ENCODE peak calls at places on chromosome 1, in nine cellular contexts. N is fibroblast of pulmonary artery; P is stimulated activated CD4-positive, alpha-beta T cell treated with anti-CD3 and anti-CD28 coated beads, Interleukin-4, amount 100 ng/mL, for 24 hours; A is GM20000; T is astrocyte of the spinal cord; O is lower lobe of right lung; Q is thoracic aorta; L is mesothelial cell of epicardium; U is stimulated activated naive CD8-positive, alpha-beta T cell treated with anti-CD3 and anti-CD28 coated beads, Interleukin-15, amount 100 ng/mL, for 72 hours. I is an unnamed sample.

GRCh38 chr1:19484338-19484792 is 974 bp downstream of the CAPZB start:
- DNase-seq in N (no peak), P (peak; percentile 25), A (no peak), T (no peak), O (peak; percentile 58), Q (no peak), L (no peak), U (peak; percentile 39), I (no peak)

GRCh38 chr1:204363335-204364114 is 3.8 kb upstream of the PLEKHA6 start:
- DNase-seq in N (peak; percentile 82), P (peak; percentile 79), A (peak; percentile 84), T (peak; percentile 58), O (peak; percentile 75), Q (no peak), L (no peak), U (peak; percentile 77), I (peak; percentile 66)

GRCh38 chr1:244735854-244736561 is 83.1 kb downstream of the DESI2 start:
- DNase-seq in N (peak; percentile 22), P (no peak), A (no peak), T (no peak), O (no peak), Q (no peak), L (no peak), U (no peak), I (no peak)

GRCh38 chr1:8540266-8540926 is 222.5 kb downstream of the SLC45A1 start:
- DNase-seq in N (peak; percentile 73), P (no peak), A (no peak), T (peak; percentile 76), O (no peak), Q (no peak), L (no peak), U (no peak), I (no peak)

GRCh38 chr1:225754940-225755635 is 22.5 kb upstream of the SRP9 start:
- DNase-seq in N (peak; percentile 93), P (no peak), A (no peak), T (peak; percentile 92), O (no peak), Q (no peak), L (no peak), U (no peak), I (no peak)

GRCh38 chr1:76021816-76022215 is 52.7 kb upstream of the ST6GALNAC3 start:
- DNase-seq in N (no peak), P (no peak), A (no peak), T (no peak), O (no peak), Q (no peak), L (no peak), U (no peak), I (no peak)

GRCh38 chr1:110107867-110108469 is 4.3 kb upstream of the UBL4B start:
- DNase-seq in N (no peak), P (no peak), A (no peak), T (no peak), O (no peak), Q (no peak), L (no peak), U (no peak), I (no peak)

GRCh38 chr1:183164963-183165362 is 21.1 kb upstream of the LAMC2 start:
- DNase-seq in N (no peak), P (no peak), A (no peak), T (no peak), O (no peak), Q (no peak), L (no peak), U (no peak), I (no peak)

GRCh38 chr1:231037585-231038517 is 2.2 kb downstream of the FAM89A start:
- DNase-seq in N (no peak), P (no peak), A (no peak), T (peak; percentile 58), O (no peak), Q (no peak), L (no peak), U (no peak), I (no peak)

GRCh38 chr1:209202826-209203439 is 380.6 kb upstream of the CAMK1G start:
- DNase-seq in N (peak; percentile 68), P (no peak), A (peak; percentile 57), T (peak; percentile 68), O (no peak), Q (no peak), L (no peak), U (no peak), I (no peak)

GRCh38 chr1:225849905-225850304 is 32.3 kb downstream of the TMEM63A start:
- DNase-seq in N (no peak), P (no peak), A (no peak), T (no peak), O (no peak), Q (no peak), L (no peak), U (peak; percentile 44), I (peak; percentile 91)

GRCh38 chr1:176696109-176696508 is 233.1 kb downstream of the PAPPA2 start:
- DNase-seq in N (peak; percentile 5), P (no peak), A (no peak), T (peak; percentile 31), O (peak; percentile 48), Q (no peak), L (no peak), U (no peak), I (no peak)

GRCh38 chr1:1308756-1309524 is 543 bp downstream of the PUSL1 start:
- DNase-seq in N (no peak), P (no peak), A (peak; percentile 67), T (no peak), O (peak; percentile 66), Q (no peak), L (no peak), U (no peak), I (no peak)